ENCODE peak calls at places on chromosomes 6 and 20, in five cellular contexts. K is astrocyte, M is iris pigment epithelial cell, X is heart left ventricle, Y is Kasumi-1. Q is an unnamed sample.

GRCh38 chr6:35602133-35602946 is 86.4 kb downstream of the FKBP5 start:
- DNase-seq in K (peak), M (peak), X (no peak), Y (no peak), Q (no peak)

GRCh38 chr6:25556516-25556915 is 95.5 kb upstream of the SCGN start:
- DNase-seq in K (peak), M (peak), X (peak), Y (peak), Q (peak)

GRCh38 chr6:125363010-125363359 is 61.2 kb upstream of the HDDC2 start:
- DNase-seq in K (peak), M (peak), X (no peak), Y (no peak), Q (no peak)

GRCh38 chr6:166627875-166628849 is 1.1 kb upstream of the RPS6KA2 start:
- DNase-seq in K (peak), M (peak), X (peak), Y (peak), Q (peak)

GRCh38 chr6:32082951-32083350 is 26.2 kb downstream of the TNXB start:
- DNase-seq in K (peak), M (peak), X (peak), Y (no peak), Q (peak)

GRCh38 chr20:62499758-62500236 is 24.0 kb upstream of the GATA5 start:
- DNase-seq in K (no peak), M (no peak), X (no peak), Y (no peak), Q (no peak)

GRCh38 chr20:8621021-8621420 is 447.9 kb upstream of the PLCB4 start:
- DNase-seq in K (no peak), M (no peak), X (no peak), Y (no peak), Q (no peak)

GRCh38 chr6:72864799-72865198 is 242.9 kb downstream of the KCNQ5 start:
- DNase-seq in K (no peak), M (no peak), X (no peak), Y (peak), Q (no peak)

GRCh38 chr6:4316867-4317400 is 181.6 kb upstream of the ECI2 start:
- DNase-seq in K (peak), M (peak), X (peak), Y (peak), Q (peak)